ENCODE peak calls at places on chromosome 12, in nine cellular contexts. T is tibial artery, U is cardiac muscle cell, E is WTC11, Q is HFF-Myc, X is endodermal cell, F is B cell, J is astrocyte of the spinal cord, Z is transverse colon. V is an unnamed sample.

GRCh38 chr12:69350777-69351176 is 2.6 kb downstream of the LYZ start:
- DNase-seq in F (no peak), T (no peak), Q (no peak), J (no peak), X (no peak), E (no peak), U (no peak), Z (no peak), V (no peak)

GRCh38 chr12:25501565-25501964 is 51.5 kb downstream of the LMNTD1 start:
- DNase-seq in U (no peak), J (no peak), X (no peak), Z (no peak), E (no peak), F (no peak), Q (no peak), T (no peak), V (no peak)

GRCh38 chr12:119809023-119809422 is 68.1 kb downstream of the CIT start:
- DNase-seq in T (no peak), E (no peak), U (no peak), X (no peak), Q (no peak), J (no peak), Z (no peak), F (no peak), V (no peak)

GRCh38 chr12:50928392-50928791 is 24.0 kb upstream of the HIGD1C start:
- DNase-seq in Q (peak), T (no peak), F (no peak), E (no peak), X (no peak), Z (no peak), J (no peak), U (no peak), V (no peak)

GRCh38 chr12:50188280-50188781 is 21.2 kb upstream of the CERS5 start:
- DNase-seq in Q (no peak), T (no peak), Z (no peak), F (no peak), E (no peak), J (no peak), X (no peak), U (no peak), V (no peak)

GRCh38 chr12:123937707-123938600 is 34.7 kb downstream of the CCDC92 start:
- DNase-seq in E (no peak), U (no peak), T (no peak), Q (no peak), Z (no peak), J (no peak), X (no peak), F (peak), V (peak)

GRCh38 chr12:67827820-67828383 is 161.3 kb upstream of the IFNG-AS1 start:
- DNase-seq in F (no peak), Q (peak), T (no peak), E (no peak), X (no peak), Z (peak), J (peak), U (no peak), V (no peak)

GRCh38 chr12:132494294-132495164 is 4.6 kb downstream of the FBRSL1 start:
- DNase-seq in X (no peak), E (no peak), U (no peak), Z (no peak), Q (no peak), T (no peak), J (no peak), F (no peak), V (no peak)

GRCh38 chr12:28021704-28022103 is 49.2 kb upstream of the PTHLH start:
- DNase-seq in Z (no peak), X (no peak), T (no peak), E (no peak), U (no peak), J (no peak), Q (no peak), F (no peak), V (no peak)

GRCh38 chr12:57372233-57372632 is 58.6 kb downstream of the R3HDM2 start:
- DNase-seq in U (peak), X (no peak), F (no peak), J (no peak), E (no peak), Z (no peak), T (no peak), Q (no peak), V (no peak)

GRCh38 chr12:131690320-131690719 is 20.6 kb upstream of the SFSWAP start:
- DNase-seq in Z (no peak), T (peak), Q (no peak), F (no peak), E (no peak), U (no peak), J (no peak), X (peak), V (no peak)

GRCh38 chr12:47995976-47996375 is 8.3 kb downstream of the COL2A1 start:
- DNase-seq in U (no peak), J (peak), T (peak), Q (no peak), F (no peak), E (no peak), X (no peak), Z (no peak), V (no peak)

GRCh38 chr12:57545809-57546437 is 1.1 kb downstream of the DCTN2 start:
- DNase-seq in X (peak), U (no peak), F (no peak), Z (peak), Q (no peak), T (peak), J (no peak), E (no peak), V (no peak)

GRCh38 chr12:1523558-1524050 is 70.8 kb downstream of the FBXL14 start:
- DNase-seq in E (peak), J (no peak), F (no peak), U (peak), Z (no peak), T (peak), Q (no peak), X (peak), V (no peak)

GRCh38 chr12:32836710-32837109 is 59.9 kb downstream of the PKP2 start:
- DNase-seq in U (no peak), E (no peak), F (no peak), Z (no peak), T (no peak), J (no peak), X (no peak), Q (no peak), V (no peak)

GRCh38 chr12:94148841-94149780 is 734 bp downstream of the PLXNC1 start:
- DNase-seq in J (no peak), X (peak), F (peak), U (peak), Z (peak), T (no peak), E (peak), Q (no peak), V (peak)

GRCh38 chr12:1776139-1776975 is 44.0 kb upstream of the LRTM2 start:
- DNase-seq in F (no peak), U (no peak), E (no peak), Q (peak), X (peak), J (peak), Z (no peak), T (no peak), V (no peak)

GRCh38 chr12:96434107-96434506 is 33.9 kb upstream of the CDK17 start:
- DNase-seq in U (no peak), J (peak), T (no peak), Z (peak), F (no peak), Q (peak), E (no peak), X (no peak), V (peak)

GRCh38 chr12:93616584-93617101 is 44.2 kb downstream of the SOCS2 start:
- DNase-seq in F (no peak), U (no peak), J (peak), X (peak), Z (no peak), E (peak), Q (no peak), T (no peak), V (no peak)

GRCh38 chr12:131775904-131776889 is 52.0 kb upstream of the MMP17 start:
- DNase-seq in E (no peak), J (no peak), F (peak), Q (no peak), U (no peak), Z (no peak), X (no peak), T (no peak), V (no peak)

GRCh38 chr12:18703916-18704315 is 33.9 kb downstream of the PLCZ1 start:
- DNase-seq in U (no peak), X (no peak), J (no peak), E (no peak), T (no peak), Z (no peak), Q (no peak), F (no peak), V (no peak)

GRCh38 chr12:54337280-54337842 is 12.4 kb downstream of the COPZ1 start:
- DNase-seq in E (no peak), Z (no peak), J (no peak), Q (no peak), F (no peak), X (peak), T (no peak), U (peak), V (no peak)

GRCh38 chr12:115771065-115771464 is 506.4 kb downstream of the MED13L start:
- DNase-seq in X (peak), U (peak), J (no peak), Z (no peak), Q (no peak), E (no peak), F (no peak), T (no peak), V (no peak)

DNA sequence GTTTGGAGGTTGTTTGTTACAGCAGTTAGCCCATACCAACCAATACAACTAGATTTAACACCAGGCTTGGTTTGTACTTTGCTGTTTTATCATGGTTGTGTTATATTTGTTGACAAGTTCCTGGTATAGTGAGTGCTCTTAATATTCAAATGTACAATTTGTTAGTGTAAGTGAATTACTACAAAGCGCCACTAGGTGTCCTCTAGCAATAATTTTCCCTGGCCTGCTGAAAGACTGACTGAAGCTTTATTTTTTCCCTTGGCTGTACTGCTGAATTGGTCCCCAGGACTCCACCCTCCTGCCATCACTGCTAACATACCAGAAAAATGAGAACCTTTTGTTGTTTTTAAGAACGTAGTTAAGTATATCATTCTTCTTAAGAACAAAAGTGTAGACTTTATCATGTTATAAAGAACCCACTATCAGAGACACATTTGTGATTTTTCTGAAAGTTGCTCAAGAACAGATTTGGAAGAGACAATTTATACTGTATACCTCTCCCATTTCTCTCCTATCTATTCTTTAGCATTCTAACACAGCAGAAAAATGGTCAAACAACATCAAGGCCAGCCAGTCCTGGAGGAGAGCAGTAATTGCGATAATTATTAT is 75.3 kb upstream of the FAR2 start:
- DNase-seq in F (no peak), Z (no peak), T (no peak), J (peak), Q (peak), X (peak), E (no peak), U (peak), V (no peak)
- TF ChIP-seq CTCF in F (peak), Z (peak), T (peak), J (peak), Q (peak), X (peak), E (peak), U (peak), V (peak)

DNA sequence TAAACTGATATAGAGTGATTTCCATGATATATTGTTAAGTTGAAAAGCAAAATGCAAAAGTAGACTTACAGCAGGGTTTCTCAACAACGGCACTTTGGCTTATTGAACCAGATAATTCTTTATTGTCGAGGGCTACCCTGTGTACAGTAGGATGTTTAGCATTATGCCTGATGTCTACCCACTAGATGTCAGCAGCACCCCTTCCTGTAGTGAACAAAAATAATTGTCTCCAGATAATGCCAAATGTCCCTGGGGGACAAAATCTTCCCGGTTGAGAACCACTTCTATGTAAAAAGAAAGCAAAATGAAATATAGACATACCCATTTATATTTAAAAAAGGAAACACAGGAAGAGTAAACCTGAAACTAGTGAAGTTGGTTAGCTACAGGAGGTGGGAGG is 32.4 kb downstream of the ABCD2 start:
- DNase-seq in Q (no peak), F (no peak), J (peak), Z (no peak), U (no peak), E (no peak), X (no peak), T (no peak), V (no peak)
- TF ChIP-seq CTCF in Q (peak), F (peak), J (peak), Z (no peak), U (peak), E (no peak), X (peak), T (peak), V (peak)

DNA sequence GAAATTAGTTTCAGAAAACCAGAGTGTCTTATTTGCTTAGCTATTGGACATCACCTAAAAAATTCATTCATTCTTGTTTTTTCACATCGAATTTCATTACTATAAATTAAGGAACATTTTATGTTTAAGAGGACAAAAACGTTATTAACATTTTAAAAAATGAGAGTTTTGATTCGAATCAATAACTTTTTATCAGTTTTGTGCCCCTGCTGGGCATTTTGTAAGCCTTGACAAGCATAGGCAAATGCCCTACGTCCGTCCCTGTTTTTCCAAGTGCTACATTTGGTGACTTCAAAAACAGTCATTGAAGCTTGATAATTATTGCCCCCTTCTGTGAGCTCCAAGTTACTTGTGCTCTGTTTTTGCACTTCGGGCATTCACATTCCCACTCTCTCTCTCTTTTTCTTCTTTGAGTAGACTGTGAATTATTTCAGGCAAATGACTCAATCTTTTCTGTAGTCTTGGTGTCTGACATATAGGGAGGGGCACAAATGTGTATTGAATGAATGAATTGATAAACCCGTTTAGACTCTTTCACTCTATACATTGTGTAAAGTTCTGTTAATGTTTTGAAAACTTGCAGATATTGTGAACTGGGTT is 1.2 kb downstream of the APAF1 start:
- DNase-seq in F (no peak), J (peak), T (no peak), E (no peak), Q (no peak), U (peak), X (no peak), Z (no peak), V (no peak)
- TF ChIP-seq CTCF in F (no peak), J (no peak), T (no peak), E (no peak), Q (no peak), U (no peak), X (peak), Z (no peak), V (no peak)

GRCh38 chr12:65876898-65877721 is 52.8 kb downstream of the HMGA2 start:
- DNase-seq in U (peak), Z (no peak), T (no peak), F (no peak), Q (no peak), E (peak), J (peak), X (peak), V (no peak)

GRCh38 chr12:65877836-65878235 is 53.6 kb downstream of the HMGA2 start:
- DNase-seq in X (no peak), Z (no peak), E (no peak), U (no peak), F (no peak), Q (no peak), T (no peak), J (no peak), V (no peak)

GRCh38 chr12:65879878-65880277 is 55.6 kb downstream of the HMGA2 start:
- DNase-seq in J (peak), U (no peak), E (no peak), Z (no peak), T (no peak), Q (no peak), F (no peak), X (no peak), V (no peak)

GRCh38 chr12:65875635-65876034 is 51.4 kb downstream of the HMGA2 start:
- DNase-seq in J (peak), T (no peak), Z (no peak), X (no peak), Q (no peak), U (peak), E (no peak), F (no peak), V (no peak)

GRCh38 chr12:65878540-65878939 is 54.3 kb downstream of the HMGA2 start:
- DNase-seq in X (peak), Q (no peak), U (no peak), T (no peak), Z (no peak), F (no peak), J (no peak), E (peak), V (no peak)
- TF ChIP-seq CTCF in X (peak), Q (peak), U (peak), T (peak), Z (no peak), F (no peak), J (peak), E (no peak), V (no peak)

GRCh38 chr12:100200450-100201181 is at the start of gene ACTR6:
- DNase-seq in X (peak), Q (peak), F (peak), E (peak), J (peak), T (peak), Z (peak), U (peak), V (peak)
- TF ChIP-seq CTCF in X (no peak), Q (no peak), F (no peak), E (no peak), J (no peak), T (no peak), Z (no peak), U (peak), V (no peak)

DNA sequence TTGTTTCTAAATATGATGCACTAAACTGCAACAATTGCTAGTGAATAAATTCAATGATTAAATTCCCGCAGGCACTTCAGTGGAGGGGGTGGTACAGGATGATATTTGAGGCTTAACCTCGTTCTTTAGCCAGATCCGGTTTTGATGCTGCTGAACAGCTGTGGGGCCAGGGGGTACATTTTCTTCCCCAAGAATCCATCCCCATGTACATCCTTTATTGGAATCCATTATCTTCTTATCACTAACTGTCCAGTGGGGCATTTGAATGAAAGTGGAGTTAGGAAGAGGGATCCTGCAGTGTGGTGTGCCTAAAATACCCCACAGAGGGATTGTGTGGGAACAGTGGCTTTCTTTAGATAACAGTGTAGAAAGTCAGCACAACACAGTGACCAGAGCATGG is 45.2 kb upstream of the OASL start:
- DNase-seq in J (no peak), X (no peak), F (no peak), T (no peak), E (no peak), U (no peak), Q (no peak), Z (no peak), V (no peak)
- TF ChIP-seq CTCF in J (no peak), X (no peak), F (no peak), T (no peak), E (no peak), U (no peak), Q (no peak), Z (no peak), V (no peak)

GRCh38 chr12:26919216-26919555 is 18.6 kb downstream of the INTS13 start:
- DNase-seq in Q (no peak), E (no peak), Z (no peak), J (no peak), F (no peak), T (no peak), X (no peak), U (no peak), V (no peak)

GRCh38 chr12:26921886-26922285 is 15.9 kb downstream of the INTS13 start:
- DNase-seq in X (no peak), Q (no peak), T (no peak), U (no peak), F (no peak), E (no peak), Z (no peak), J (no peak), V (no peak)

DNA sequence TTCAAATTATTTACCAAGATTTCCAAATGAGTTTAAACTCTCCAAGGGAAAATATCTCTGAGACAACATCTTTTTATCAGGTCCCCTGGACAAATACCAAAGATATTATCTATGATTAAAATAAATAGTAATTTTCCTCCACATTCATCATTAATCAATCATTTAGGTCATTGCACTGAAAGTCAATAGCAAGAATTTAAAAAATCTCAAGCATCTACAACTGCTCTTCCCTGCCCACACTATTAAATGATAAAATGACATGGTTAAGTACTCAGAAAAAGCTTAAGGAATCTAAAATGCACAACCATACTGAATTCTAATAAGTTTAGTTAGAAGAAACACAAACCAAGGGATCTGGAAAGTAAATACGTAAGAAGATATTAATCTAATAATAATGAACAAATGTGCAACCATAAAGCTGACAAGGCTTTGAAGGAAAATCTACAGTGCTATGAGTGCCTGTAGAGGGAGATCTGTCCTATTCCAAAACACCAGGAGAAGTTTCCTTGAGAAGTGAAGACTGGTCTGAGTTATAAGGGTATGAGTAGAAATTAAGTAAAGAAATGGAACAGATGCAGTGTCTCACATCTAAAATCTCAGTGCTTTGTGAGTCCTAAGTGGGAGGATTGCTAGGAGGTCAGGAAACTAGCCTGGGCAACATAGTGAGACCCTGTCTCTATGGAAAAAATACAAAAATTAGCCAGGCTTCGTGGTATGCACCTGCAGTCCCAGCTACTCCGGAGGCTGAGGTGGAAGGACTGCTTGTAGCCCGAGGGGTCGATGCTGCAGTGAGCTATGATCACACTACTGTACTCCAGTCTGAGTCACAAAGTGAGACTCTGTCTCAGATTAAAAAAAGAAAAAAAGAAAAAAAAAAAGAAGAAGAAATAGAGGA is 19.2 kb downstream of the INTS13 start:
- DNase-seq in Z (no peak), J (no peak), T (no peak), F (no peak), X (no peak), E (no peak), U (no peak), Q (no peak), V (no peak)
- TF ChIP-seq CTCF in Z (no peak), J (no peak), T (peak), F (no peak), X (peak), E (no peak), U (peak), Q (no peak), V (no peak)